ENCODE peak calls at places on chromosome 5, in eight cellular contexts. N is left ventricle myocardium inferior, V is IMR-90, T is colonic mucosa, K is brain microvascular endothelial cell, Y is foreskin fibroblast, A is lower leg skin, Q is uterus. Z is an unnamed sample.

GRCh38 chr5:55593115-55593472 is 58.3 kb upstream of the PLPP1 start:
- DNase-seq in N (no peak), V (no peak), T (no peak), K (no peak), Y (no peak), A (no peak), Q (no peak), Z (no peak)

GRCh38 chr5:177147239-177147638 is 13.7 kb downstream of the NSD1 start:
- DNase-seq in N (no peak), V (peak; percentile 63), T (no peak), K (no peak), Y (no peak), A (no peak), Q (no peak), Z (no peak)

GRCh38 chr5:124289122-124289521 is 457.3 kb downstream of the ZNF608 start:
- DNase-seq in N (peak; percentile 68), V (no peak), T (peak; percentile 26), K (no peak), Y (no peak), A (no peak), Q (no peak), Z (no peak)

GRCh38 chr5:110054240-110054639 is 364.5 kb downstream of the MAN2A1 start:
- DNase-seq in N (no peak), V (peak; percentile 21), T (peak; percentile 21), K (peak; percentile 81), Y (no peak), A (peak; percentile 55), Q (no peak), Z (no peak)

GRCh38 chr5:6090838-6091237 is 287.5 kb downstream of the MED10 start:
- DNase-seq in N (no peak), V (no peak), T (no peak), K (no peak), Y (no peak), A (no peak), Q (no peak), Z (no peak)

GRCh38 chr5:126866837-126867236 is 89.9 kb downstream of the LMNB1 start:
- DNase-seq in N (no peak), V (no peak), T (no peak), K (no peak), Y (no peak), A (no peak), Q (no peak), Z (no peak)

GRCh38 chr5:80754900-80755299 is 100.1 kb upstream of the DHFR start:
- DNase-seq in N (no peak), V (peak; percentile 3), T (no peak), K (peak; percentile 36), Y (peak; percentile 25), A (no peak), Q (no peak), Z (no peak)

GRCh38 chr5:168377525-168377924 is 86.1 kb downstream of the WWC1 start:
- DNase-seq in N (no peak), V (no peak), T (no peak), K (no peak), Y (no peak), A (no peak), Q (no peak), Z (no peak)

GRCh38 chr5:60010328-60010727 is 116.8 kb upstream of the PDE4D start:
- DNase-seq in N (no peak), V (no peak), T (no peak), K (no peak), Y (no peak), A (no peak), Q (no peak), Z (no peak)

DNA sequence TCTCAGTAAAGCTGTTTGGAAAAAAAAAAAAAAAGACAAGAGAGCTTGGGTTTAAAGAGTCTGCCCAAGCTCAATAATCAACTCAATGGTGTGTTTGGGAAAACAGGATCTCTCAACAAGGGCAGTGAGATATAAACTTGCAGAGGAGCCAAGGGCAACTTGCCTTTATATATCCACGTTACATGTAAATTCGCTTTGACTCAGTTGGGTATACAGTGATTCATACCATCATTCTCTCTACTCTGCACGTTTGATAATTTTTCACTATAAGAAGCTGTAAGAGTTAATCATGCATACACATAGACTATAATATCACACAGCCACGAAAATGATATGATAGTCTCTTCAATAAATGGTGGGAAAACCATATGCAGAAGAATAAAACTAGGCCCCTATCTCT is 24.9 kb downstream of the ADAM19 start:
- DNase-seq in N (no peak), V (peak; percentile 66), T (no peak), K (no peak), Y (no peak), A (no peak), Q (no peak), Z (no peak)
- H3K4me3 ChIP-seq in N (no peak overlapping the region), V (no peak overlapping the region), T (no peak overlapping the region), K (no peak overlapping the region), Y (no peak overlapping the region), A (no peak overlapping the region), Q (no peak overlapping the region), Z (no peak overlapping the region)

GRCh38 chr5:151873701-151874100 is 51.0 kb downstream of the GLRA1 start:
- DNase-seq in N (no peak), V (no peak), T (no peak), K (no peak), Y (no peak), A (no peak), Q (no peak), Z (no peak)
- TF ChIP-seq CTCF in N (no peak), V (no peak), T (no peak), K (no peak), Y (no peak), A (no peak), Q (no peak), Z (no peak)

DNA sequence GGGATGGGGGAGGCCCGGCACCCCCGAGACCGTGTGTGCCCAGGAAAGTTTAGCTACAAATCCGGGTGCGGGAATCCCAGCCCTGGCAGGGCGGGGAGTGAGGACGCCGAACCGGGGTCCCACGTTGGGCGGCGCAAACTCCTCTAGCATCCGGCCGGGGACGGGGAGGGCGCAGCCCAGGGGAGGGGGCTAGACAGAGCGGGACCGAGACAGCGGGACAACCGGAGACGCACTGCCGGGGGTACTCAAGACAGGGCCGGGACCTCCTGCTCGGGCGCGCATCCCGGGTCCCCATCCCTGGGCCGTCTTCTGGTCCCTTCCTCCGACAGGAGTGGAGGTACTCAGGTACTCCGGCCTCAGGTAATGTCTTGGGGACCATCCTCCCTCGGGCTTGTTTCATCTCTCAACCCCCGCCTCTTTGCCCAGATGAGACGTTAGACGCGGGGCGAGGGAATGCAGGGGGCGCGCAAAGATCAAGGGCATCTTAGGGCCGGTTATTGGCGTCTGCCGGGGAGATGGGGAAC is 619 bp downstream of the PDZD2 start:
- DNase-seq in N (no peak), V (no peak), T (no peak), K (no peak), Y (no peak), A (no peak), Q (no peak), Z (no peak)
- H3K4me3 ChIP-seq in N (peak overlapping the region; percentile 88), V (peak overlapping the region; percentile 57), T (peak overlapping the region; percentile 65), K (peak overlapping the region; percentile 22), Y (peak overlapping the region; percentile 50), A (peak overlapping the region; percentile 45), Q (peak overlapping the region; percentile 56), Z (no peak overlapping the region)

DNA sequence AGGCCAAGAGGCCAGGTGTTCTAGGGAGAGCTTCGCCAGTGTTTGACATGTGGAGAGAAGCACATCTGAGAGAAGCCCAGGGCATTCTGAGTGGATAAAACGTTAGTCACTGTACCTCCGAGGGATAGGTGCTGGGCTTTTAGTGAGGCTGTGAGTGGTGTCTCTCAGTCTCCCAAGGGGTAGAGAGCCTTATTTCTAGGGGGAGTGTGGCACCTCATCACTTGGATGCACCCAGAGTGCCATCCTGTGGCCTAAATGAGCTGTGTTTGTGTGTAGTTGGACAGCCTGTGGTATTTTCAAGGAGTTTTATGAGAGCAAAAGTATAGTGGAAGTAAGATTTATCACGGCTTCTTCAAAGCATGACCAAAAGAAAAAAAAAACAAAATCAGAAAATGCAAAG is 1046.9 kb upstream of the WWC1 start:
- DNase-seq in N (no peak), V (no peak), T (no peak), K (peak; percentile 35), Y (no peak), A (no peak), Q (no peak), Z (no peak)
- TF ChIP-seq CTCF in N (no peak), V (peak; percentile 28), T (no peak), K (peak; percentile 65), Y (no peak), A (no peak), Q (no peak), Z (no peak)